ENCODE peak calls at places on chromosomes 13 and 19, in five cellular contexts. One of them, this sample, is unnamed. For H3K4me1, the result is how much of the 10 kb centered on the place peaks cover.

GRCh38 chr19:40601061-40601973 is at the start of gene LTBP4:
- DNase-seq in stomach: no peak
- DNase-seq in H1: no peak
- DNase-seq in HepG2: no peak
- DNase-seq in transverse colon: peak
- DNase-seq in this sample: no peak

GRCh38 chr19:51807111-51807701 is 12.2 kb downstream of the FPR3 start:
- DNase-seq in transverse colon: peak
- DNase-seq in HepG2: peak
- DNase-seq in H1: peak
- DNase-seq in stomach: no peak
- DNase-seq in this sample: no peak

GRCh38 chr13:84648069-84648640 is 765.9 kb upstream of the SLITRK1 start:
- DNase-seq in stomach: no peak
- DNase-seq in H1: no peak
- DNase-seq in HepG2: no peak
- DNase-seq in transverse colon: no peak
- DNase-seq in this sample: no peak

GRCh38 chr19:29576043-29576442 is 30.0 kb upstream of the POP4 start:
- DNase-seq in stomach: no peak
- DNase-seq in HepG2: no peak
- DNase-seq in H1: no peak
- DNase-seq in transverse colon: no peak
- DNase-seq in this sample: no peak

GRCh38 chr13:88800505-88800904 is 1129.3 kb downstream of the SLITRK5 start:
- DNase-seq in H1: no peak
- DNase-seq in HepG2: no peak
- DNase-seq in transverse colon: no peak
- DNase-seq in stomach: no peak
- DNase-seq in this sample: no peak

GRCh38 chr13:42211704-42212103 is 60.2 kb upstream of the AKAP11 start:
- DNase-seq in transverse colon: no peak
- DNase-seq in stomach: no peak
- DNase-seq in H1: no peak
- DNase-seq in HepG2: no peak
- DNase-seq in this sample: no peak

GRCh38 chr19:29263305-29264080 is 50.5 kb upstream of the UQCRFS1 start:
- DNase-seq in transverse colon: peak
- DNase-seq in stomach: peak
- DNase-seq in HepG2: peak
- DNase-seq in H1: no peak
- DNase-seq in this sample: no peak

GRCh38 chr13:65677906-65678305 is 1552.2 kb downstream of the PCDH9 start:
- DNase-seq in HepG2: no peak
- DNase-seq in transverse colon: no peak
- DNase-seq in H1: no peak
- DNase-seq in stomach: no peak
- DNase-seq in this sample: no peak

GRCh38 chr13:114109646-114110045 is 22.8 kb downstream of the RASA3 start:
- DNase-seq in stomach: no peak
- DNase-seq in H1: no peak
- DNase-seq in HepG2: no peak
- DNase-seq in transverse colon: peak
- DNase-seq in this sample: no peak

GRCh38 chr13:28753946-28754345 is 35.2 kb upstream of the SLC46A3 start:
- DNase-seq in transverse colon: no peak
- DNase-seq in HepG2: no peak
- DNase-seq in stomach: no peak
- DNase-seq in H1: no peak
- DNase-seq in this sample: no peak

GRCh38 chr13:110716235-110716505 is 2.7 kb downstream of the ING1 start:
- DNase-seq in stomach: peak
- DNase-seq in transverse colon: peak
- DNase-seq in H1: no peak
- DNase-seq in HepG2: peak
- DNase-seq in this sample: no peak

GRCh38 chr19:907183-907853 is 5.7 kb downstream of the R3HDM4 start:
- DNase-seq in stomach: no peak
- DNase-seq in transverse colon: no peak
- DNase-seq in H1: no peak
- DNase-seq in HepG2: no peak
- DNase-seq in this sample: no peak

GRCh38 chr19:34273121-34273845 is 18.9 kb downstream of the GARRE1 start:
- DNase-seq in stomach: no peak
- DNase-seq in HepG2: no peak
- DNase-seq in H1: no peak
- DNase-seq in transverse colon: no peak
- DNase-seq in this sample: peak

GRCh38 chr13:98910501-98910951 is 67.3 kb downstream of the DOCK9 start:
- DNase-seq in transverse colon: no peak
- DNase-seq in HepG2: peak
- DNase-seq in H1: no peak
- DNase-seq in stomach: no peak
- DNase-seq in this sample: no peak

GRCh38 chr13:67752741-67753140 is 522.6 kb upstream of the PCDH9 start:
- DNase-seq in transverse colon: no peak
- DNase-seq in H1: no peak
- DNase-seq in stomach: no peak
- DNase-seq in HepG2: no peak
- DNase-seq in this sample: no peak

GRCh38 chr13:24670927-24671326 is 9.3 kb upstream of the ATP12A start:
- DNase-seq in HepG2: no peak
- DNase-seq in transverse colon: no peak
- DNase-seq in stomach: no peak
- DNase-seq in H1: no peak
- DNase-seq in this sample: no peak

GRCh38 chr13:30113983-30114491 is 193.3 kb downstream of the KATNAL1 start:
- DNase-seq in H1: no peak
- DNase-seq in transverse colon: peak
- DNase-seq in HepG2: peak
- DNase-seq in stomach: peak
- DNase-seq in this sample: no peak

GRCh38 chr13:80012281-80012680 is 328.6 kb downstream of the SPRY2 start:
- DNase-seq in transverse colon: no peak
- DNase-seq in HepG2: no peak
- DNase-seq in stomach: no peak
- DNase-seq in H1: no peak
- DNase-seq in this sample: no peak

GRCh38 chr13:21013682-21014038 is 47.7 kb downstream of the LATS2 start:
- DNase-seq in stomach: no peak
- DNase-seq in H1: no peak
- DNase-seq in HepG2: no peak
- DNase-seq in transverse colon: no peak
- DNase-seq in this sample: no peak

GRCh38 chr13:105773241-105773640 is 762.2 kb downstream of the EFNB2 start:
- DNase-seq in stomach: no peak
- DNase-seq in H1: no peak
- DNase-seq in transverse colon: no peak
- DNase-seq in HepG2: no peak
- DNase-seq in this sample: no peak

GRCh38 chr19:52258426-52258825 is 11.0 kb upstream of the ZNF766 start:
- DNase-seq in transverse colon: no peak
- DNase-seq in H1: no peak
- DNase-seq in stomach: no peak
- DNase-seq in HepG2: no peak
- DNase-seq in this sample: no peak

GRCh38 chr13:60756306-60756705 is 359.3 kb downstream of the TDRD3 start:
- DNase-seq in stomach: no peak
- DNase-seq in transverse colon: no peak
- DNase-seq in H1: no peak
- DNase-seq in HepG2: no peak
- DNase-seq in this sample: no peak

GRCh38 chr13:26968431-26969335 is 202.9 kb downstream of the USP12 start:
- DNase-seq in H1: no peak
- DNase-seq in HepG2: peak
- DNase-seq in stomach: peak
- DNase-seq in transverse colon: peak
- DNase-seq in this sample: no peak

GRCh38 chr19:12785431-12786011 is 5.8 kb upstream of the JUNB start:
- DNase-seq in H1: no peak
- DNase-seq in transverse colon: peak
- DNase-seq in HepG2: no peak
- DNase-seq in stomach: no peak
- DNase-seq in this sample: no peak

GRCh38 chr19:12787458-12787857 is 3.8 kb upstream of the JUNB start:
- DNase-seq in HepG2: no peak
- DNase-seq in stomach: no peak
- DNase-seq in transverse colon: no peak
- DNase-seq in H1: no peak
- DNase-seq in this sample: no peak

GRCh38 chr19:12784871-12785430 is 6.3 kb upstream of the JUNB start:
- DNase-seq in HepG2: no peak
- DNase-seq in stomach: no peak
- DNase-seq in transverse colon: no peak
- DNase-seq in H1: no peak
- DNase-seq in this sample: peak

GRCh38 chr19:12786950-12787349 is 4.3 kb upstream of the JUNB start:
- DNase-seq in HepG2: no peak
- DNase-seq in stomach: no peak
- DNase-seq in transverse colon: no peak
- DNase-seq in H1: no peak
- DNase-seq in this sample: no peak

GRCh38 chr19:12786149-12786870 is 5.0 kb upstream of the JUNB start:
- DNase-seq in H1: no peak
- DNase-seq in transverse colon: peak
- DNase-seq in HepG2: no peak
- DNase-seq in stomach: peak
- DNase-seq in this sample: peak
- TF ChIP-seq POLR2AphosphoS5 in H1: no peak
- TF ChIP-seq POLR2AphosphoS5 in transverse colon: peak
- TF ChIP-seq POLR2AphosphoS5 in HepG2: no peak
- TF ChIP-seq POLR2AphosphoS5 in stomach: peak
- TF ChIP-seq POLR2AphosphoS5 in this sample: no peak

DNA sequence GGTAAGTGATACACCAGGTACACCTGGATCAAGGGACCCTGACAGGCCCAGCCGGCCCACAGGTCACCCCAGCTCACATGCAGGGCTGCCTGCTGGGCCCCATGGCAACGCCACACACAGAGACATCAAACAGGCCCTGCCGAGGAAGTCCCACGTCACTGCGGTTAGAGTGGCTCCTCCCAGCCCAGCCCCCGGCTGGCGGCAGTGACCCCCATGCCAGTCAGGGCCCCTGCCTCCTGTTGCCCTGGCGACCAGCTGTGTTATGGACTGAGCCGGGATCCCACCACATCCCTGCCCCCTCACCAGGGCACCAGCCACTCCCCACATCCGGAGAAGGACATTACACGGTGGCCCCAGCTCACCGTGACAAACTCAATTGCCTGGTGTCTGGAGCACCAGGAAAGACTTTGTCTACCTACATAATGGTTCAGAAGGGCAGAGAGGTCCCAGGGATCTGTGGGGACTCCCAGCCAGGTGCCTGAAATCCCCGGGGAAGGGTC is 30.4 kb upstream of the NANOS3 start:
- DNase-seq in H1: no peak
- DNase-seq in HepG2: peak
- DNase-seq in stomach: peak
- DNase-seq in transverse colon: peak
- DNase-seq in this sample: peak
- H3K4me1 ChIP-seq in H1: under half
- H3K4me1 ChIP-seq in HepG2: half or more
- H3K4me1 ChIP-seq in stomach: half or more
- H3K4me1 ChIP-seq in transverse colon: half or more
- H3K4me1 ChIP-seq in this sample: half or more

GRCh38 chr19:48090281-48090802 is 20.3 kb downstream of the PLA2G4C start:
- DNase-seq in HepG2: no peak
- DNase-seq in stomach: no peak
- DNase-seq in transverse colon: no peak
- DNase-seq in H1: no peak
- DNase-seq in this sample: no peak

GRCh38 chr19:48085904-48086864 is 24.4 kb downstream of the PLA2G4C start:
- DNase-seq in transverse colon: no peak
- DNase-seq in stomach: no peak
- DNase-seq in H1: no peak
- DNase-seq in HepG2: no peak
- DNase-seq in this sample: no peak

DNA sequence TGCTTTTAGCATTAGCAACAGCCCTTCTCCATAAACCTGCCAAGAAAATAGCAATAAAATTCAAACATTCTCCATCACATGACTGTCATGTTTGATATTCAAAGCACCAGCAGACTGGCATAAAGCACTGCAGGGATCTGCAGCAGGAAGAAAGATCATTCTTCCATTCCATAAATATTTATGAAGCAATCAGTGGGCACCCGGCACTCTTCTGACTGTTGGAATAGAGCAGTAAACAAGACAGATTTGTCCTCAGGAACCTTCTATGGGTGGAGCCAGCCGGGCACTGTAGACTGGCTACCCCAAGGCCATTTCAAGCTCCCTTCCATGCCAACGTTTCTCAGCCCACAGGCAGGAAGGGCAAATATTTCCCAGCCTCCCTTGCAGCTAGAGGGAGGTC is 25.5 kb downstream of the PLA2G4C start:
- DNase-seq in transverse colon: no peak
- DNase-seq in H1: no peak
- DNase-seq in HepG2: no peak
- DNase-seq in stomach: no peak
- DNase-seq in this sample: no peak
- TF ChIP-seq EP300 in transverse colon: no peak
- TF ChIP-seq EP300 in H1: no peak
- TF ChIP-seq EP300 in HepG2: no peak
- TF ChIP-seq EP300 in stomach: no peak
- TF ChIP-seq EP300 in this sample: no peak

GRCh38 chr13:95099541-95099940 is 201.7 kb downstream of the ABCC4 start:
- DNase-seq in stomach: peak
- DNase-seq in H1: no peak
- DNase-seq in transverse colon: no peak
- DNase-seq in HepG2: peak
- DNase-seq in this sample: no peak

GRCh38 chr13:95098916-95099315 is 202.3 kb downstream of the ABCC4 start:
- DNase-seq in stomach: no peak
- DNase-seq in HepG2: no peak
- DNase-seq in H1: no peak
- DNase-seq in transverse colon: no peak
- DNase-seq in this sample: no peak

GRCh38 chr13:95106562-95106961 is 194.7 kb downstream of the ABCC4 start:
- DNase-seq in H1: no peak
- DNase-seq in transverse colon: no peak
- DNase-seq in HepG2: no peak
- DNase-seq in stomach: no peak
- DNase-seq in this sample: no peak

DNA sequence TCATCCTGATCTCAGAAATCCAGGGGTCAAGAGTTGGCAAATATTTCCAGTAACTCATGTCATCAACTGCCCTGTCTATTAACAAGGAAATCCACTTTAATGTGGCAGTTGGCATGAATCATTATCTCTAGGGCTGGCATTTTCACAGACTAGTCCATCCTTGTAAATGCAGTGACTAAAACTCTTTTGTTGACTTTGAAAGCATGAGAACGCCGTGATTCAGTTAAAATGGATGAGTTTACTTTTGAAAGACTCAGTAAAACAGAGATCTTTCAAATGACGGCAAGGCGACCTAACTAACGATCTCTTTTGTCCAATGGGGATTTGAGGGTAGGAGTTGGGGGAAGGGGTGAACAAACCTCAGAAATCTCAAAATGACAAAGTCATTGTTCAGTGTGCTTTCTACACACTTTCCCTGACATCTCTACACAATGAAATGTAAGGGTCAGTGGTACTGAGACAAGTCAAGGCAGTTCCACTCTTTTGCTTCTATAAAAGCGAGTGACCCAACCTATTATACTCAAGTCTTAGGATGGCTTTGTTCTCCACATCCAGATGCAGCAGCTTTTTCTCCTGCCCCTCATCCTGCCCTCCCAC is 200.6 kb downstream of the ABCC4 start:
- DNase-seq in H1: no peak
- DNase-seq in HepG2: peak
- DNase-seq in transverse colon: no peak
- DNase-seq in stomach: no peak
- DNase-seq in this sample: no peak
- TF ChIP-seq POLR2AphosphoS5 in H1: no peak
- TF ChIP-seq POLR2AphosphoS5 in HepG2: no peak
- TF ChIP-seq POLR2AphosphoS5 in transverse colon: no peak
- TF ChIP-seq POLR2AphosphoS5 in stomach: no peak
- TF ChIP-seq POLR2AphosphoS5 in this sample: no peak

This sample was measured in suprapubic skin.